ENCODE peak calls at places on chromosomes 2 and 18, in eight cellular contexts. Y is cardiac fibroblast; T is psoas muscle; O is fibroblast of lung; Q is activated CD8-positive, alpha-beta T cell treated with anti-CD3 and anti-CD28 coated beads for 36 hours; C is HFFc6; A is cardiac muscle cell; N is AG04450. M is an unnamed sample.

GRCh38 chr18:76130845-76131244 is 364.2 kb downstream of the ZNF516 start:
- DNase-seq in O (no peak), A (no peak), T (peak), N (no peak), Y (no peak), C (no peak), Q (no peak), M (no peak)

GRCh38 chr2:215105607-215106354 is 32.6 kb downstream of the ABCA12 start:
- DNase-seq in N (no peak), A (peak), Q (no peak), C (peak), O (peak), T (no peak), Y (peak), M (no peak)

GRCh38 chr18:60485207-60485606 is 112.6 kb upstream of the MC4R start:
- DNase-seq in N (no peak), O (peak), T (no peak), Q (no peak), Y (peak), A (peak), C (no peak), M (no peak)

GRCh38 chr2:19611491-19612332 is 253.3 kb upstream of the OSR1 start:
- DNase-seq in N (peak), A (peak), C (peak), Y (peak), T (no peak), Q (no peak), O (peak), M (no peak)

GRCh38 chr2:240995041-240995960 is 3.1 kb upstream of the SNED1 start:
- DNase-seq in A (no peak), N (no peak), Y (no peak), Q (no peak), C (no peak), T (no peak), O (no peak), M (peak)

GRCh38 chr2:67503066-67503795 is 106.1 kb downstream of the ETAA1 start:
- DNase-seq in N (peak), O (peak), C (peak), Y (peak), Q (no peak), A (peak), T (no peak), M (no peak)

GRCh38 chr18:69622961-69623360 is 222.3 kb downstream of the DOK6 start:
- DNase-seq in Y (no peak), Q (no peak), O (no peak), C (no peak), A (no peak), N (no peak), T (no peak), M (no peak)

GRCh38 chr2:51120754-51121280 is 88.9 kb upstream of the NRXN1 start:
- DNase-seq in Q (no peak), Y (peak), O (no peak), T (no peak), N (no peak), A (no peak), C (no peak), M (no peak)

GRCh38 chr18:55319517-55319905 is 268.5 kb downstream of the TCF4 start:
- DNase-seq in A (peak), N (no peak), T (no peak), Q (no peak), C (peak), Y (peak), O (peak), M (no peak)

GRCh38 chr2:152166633-152167032 is 8.9 kb downstream of the STAM2 start:
- DNase-seq in C (peak), Y (peak), Q (no peak), N (no peak), T (no peak), O (peak), A (peak), M (no peak)

GRCh38 chr2:102005989-102006885 is 14.5 kb downstream of the IL1R2 start:
- DNase-seq in Q (peak), Y (peak), N (no peak), A (peak), C (peak), T (no peak), O (peak), M (peak)

GRCh38 chr2:57890993-57891688 is 155.5 kb upstream of the VRK2 start:
- DNase-seq in Y (peak), Q (no peak), O (no peak), N (no peak), C (peak), T (no peak), A (no peak), M (no peak)

GRCh38 chr2:28909655-28910054 is 15.2 kb downstream of the WDR43 start:
- DNase-seq in O (no peak), T (no peak), Y (no peak), Q (no peak), A (no peak), C (no peak), N (no peak), M (no peak)

GRCh38 chr2:68107475-68107874 is 44.7 kb upstream of the C1D start:
- DNase-seq in N (no peak), T (no peak), Q (no peak), O (no peak), A (no peak), C (no peak), Y (no peak), M (no peak)

GRCh38 chr2:45930396-45930792 is 278.9 kb downstream of the PRKCE start:
- DNase-seq in Y (peak), A (peak), T (no peak), O (no peak), N (peak), C (peak), Q (no peak), M (no peak)

GRCh38 chr2:150609831-150610582 is 122.5 kb upstream of the RND3 start:
- DNase-seq in O (peak), Y (no peak), T (no peak), N (peak), A (no peak), C (peak), Q (no peak), M (no peak)

GRCh38 chr2:46803911-46804670 is 111.5 kb downstream of the MCFD2 start:
- DNase-seq in Y (peak), T (no peak), A (peak), C (peak), O (peak), N (peak), Q (no peak), M (no peak)

DNA sequence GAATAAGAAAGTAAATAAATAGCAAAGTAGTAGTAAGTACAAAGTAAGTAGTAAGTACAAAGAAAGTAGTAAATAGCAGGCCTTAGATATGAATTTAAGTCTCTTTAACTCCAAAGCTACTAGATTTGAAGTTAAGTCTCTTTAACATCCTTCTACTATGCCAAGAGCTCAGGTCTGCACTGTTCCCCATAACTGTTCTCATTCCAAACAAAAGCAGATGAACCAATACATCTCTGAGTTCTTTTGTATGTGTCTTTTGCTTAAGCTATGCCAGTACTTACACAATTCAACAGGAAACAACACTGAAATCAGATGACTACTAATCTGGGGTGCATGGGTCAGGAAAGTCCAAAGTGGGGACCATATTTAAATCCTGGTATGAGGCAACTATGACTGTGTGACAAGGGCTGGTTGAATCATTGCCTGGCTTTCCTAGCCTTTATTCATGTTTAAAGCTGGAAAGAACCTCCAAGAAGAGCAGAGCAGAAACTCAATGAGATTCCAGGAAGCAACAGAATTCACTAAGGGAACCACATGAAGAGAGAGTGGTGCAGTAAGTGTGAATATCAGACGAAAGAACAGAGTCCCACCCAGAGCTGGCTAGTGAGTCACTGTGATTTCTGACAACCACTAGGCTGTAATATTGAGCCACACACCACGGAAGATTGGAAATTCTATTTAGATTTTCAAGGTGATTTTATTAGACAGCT is 51.0 kb upstream of the CYP26B1 start:
- DNase-seq in Y (peak), O (peak), Q (no peak), A (peak), C (peak), N (no peak), T (no peak), M (no peak)
- TF ChIP-seq CTCF in Y (peak), O (peak), Q (no peak), A (peak), C (peak), N (peak), T (no peak), M (no peak)

DNA sequence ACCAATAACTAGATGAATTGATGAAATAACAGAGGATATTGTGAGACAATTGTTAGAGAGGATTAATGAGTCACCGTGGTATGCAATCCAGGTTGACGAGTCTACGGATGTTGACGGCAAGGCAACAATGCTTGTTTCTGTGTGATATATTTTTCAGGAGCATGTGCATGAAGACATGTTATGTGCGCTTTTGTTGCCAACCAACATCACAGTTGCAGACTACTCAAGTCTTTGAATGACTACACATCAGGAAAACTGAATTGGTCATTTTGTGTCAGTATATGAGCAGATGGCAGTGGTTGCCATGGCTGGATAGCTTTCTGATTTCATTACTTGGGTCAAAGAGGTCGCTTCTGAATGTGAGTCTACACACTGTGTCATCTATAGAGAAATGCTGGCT is 96.8 kb upstream of the CRACDL start:
- DNase-seq in N (no peak), Q (no peak), O (no peak), T (no peak), A (no peak), C (no peak), Y (peak), M (no peak)
- TF ChIP-seq CTCF in N (no peak), Q (no peak), O (no peak), T (no peak), A (no peak), C (no peak), Y (no peak), M (no peak)

GRCh38 chr18:8882632-8883408 is 177.5 kb downstream of the MTCL1 start:
- DNase-seq in T (no peak), Y (no peak), N (no peak), C (peak), O (peak), Q (peak), A (no peak), M (no peak)
- TF ChIP-seq CTCF in T (no peak), Y (peak), N (no peak), C (peak), O (no peak), Q (no peak), A (no peak), M (no peak)

GRCh38 chr18:46468431-46469180 is 188.4 kb downstream of the LOXHD1 start:
- DNase-seq in Y (no peak), A (no peak), Q (no peak), O (no peak), T (no peak), C (no peak), N (no peak), M (no peak)

GRCh38 chr18:46466236-46467160 is 190.5 kb downstream of the LOXHD1 start:
- DNase-seq in T (no peak), Q (no peak), N (no peak), A (no peak), Y (no peak), O (no peak), C (no peak), M (no peak)

GRCh38 chr18:46462523-46462922 is 194.5 kb downstream of the LOXHD1 start:
- DNase-seq in O (no peak), A (no peak), Y (no peak), T (no peak), C (no peak), N (no peak), Q (no peak), M (no peak)

GRCh38 chr18:46461993-46462392 is 195.0 kb downstream of the LOXHD1 start:
- DNase-seq in O (no peak), Q (no peak), Y (no peak), C (no peak), N (no peak), T (no peak), A (no peak), M (no peak)

DNA sequence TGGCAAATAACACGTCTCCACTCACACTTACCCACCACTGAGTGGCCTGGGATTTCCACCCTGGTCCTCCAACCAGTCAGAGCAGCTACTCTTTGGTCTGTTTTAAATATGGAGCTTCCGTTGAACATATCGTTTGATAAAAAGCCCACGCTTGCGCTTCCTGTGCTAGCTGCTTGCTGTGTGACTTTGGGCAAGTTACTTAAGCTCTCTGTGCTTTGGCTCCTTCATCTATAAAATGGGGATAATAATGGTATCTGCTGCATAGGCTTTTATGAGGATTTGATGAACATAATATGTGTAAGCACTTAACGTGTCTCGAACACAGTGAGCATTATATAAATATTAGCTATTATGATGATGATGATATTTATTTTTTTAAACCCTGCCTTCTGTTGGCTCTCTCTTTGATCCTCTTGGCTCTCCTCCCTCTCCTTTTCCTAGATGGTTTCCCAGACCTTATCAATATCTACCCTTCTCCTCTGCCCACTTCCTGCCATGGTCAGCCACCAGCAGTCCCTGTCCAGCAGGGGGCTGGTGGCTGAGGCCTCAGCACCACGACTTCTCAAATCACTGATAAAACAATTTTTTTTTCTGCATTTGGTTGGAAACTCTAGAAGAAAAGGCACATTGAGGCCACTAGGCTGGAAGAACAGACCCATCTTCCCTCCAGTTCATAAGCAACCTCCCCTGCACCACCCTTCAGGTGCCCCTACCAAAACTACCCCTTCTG is 191.9 kb downstream of the LOXHD1 start:
- DNase-seq in Y (no peak), A (no peak), O (no peak), T (no peak), C (no peak), N (no peak), Q (no peak), M (no peak)
- TF ChIP-seq CTCF in Y (no peak), A (peak), O (peak), T (peak), C (peak), N (peak), Q (no peak), M (no peak)

DNA sequence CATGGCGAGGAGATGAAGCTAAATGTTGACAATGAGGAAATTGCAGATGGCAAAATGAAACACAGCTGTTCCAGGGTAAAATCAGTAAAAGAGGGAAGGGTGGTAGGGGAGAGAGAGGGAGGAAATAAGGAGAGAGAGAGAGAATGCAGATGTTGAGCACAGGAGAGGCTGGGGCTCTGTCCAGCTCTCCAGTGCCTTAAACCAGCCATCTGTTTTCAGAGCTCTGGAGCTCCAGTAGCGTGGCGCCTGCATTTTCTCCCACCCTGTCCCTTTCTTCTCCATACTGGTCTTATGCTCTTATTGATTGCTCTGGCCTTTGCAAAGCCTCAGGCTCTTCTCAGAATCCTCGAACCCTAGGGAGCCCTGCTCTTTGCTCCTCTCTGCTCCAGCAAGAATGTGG is 52.7 kb upstream of the BOD1L2 start:
- DNase-seq in C (no peak), Y (no peak), N (no peak), T (no peak), A (no peak), O (no peak), Q (no peak), M (no peak)
- TF ChIP-seq CTCF in C (no peak), Y (no peak), N (no peak), T (no peak), A (no peak), O (no peak), Q (no peak), M (no peak)

GRCh38 chr2:6917071-6917760 is at the start of gene RNF144A:
- DNase-seq in T (peak), O (peak), C (no peak), N (no peak), A (peak), Q (peak), Y (peak), M (no peak)
- TF ChIP-seq CTCF in T (peak), O (no peak), C (no peak), N (peak), A (peak), Q (peak), Y (no peak), M (peak)

DNA sequence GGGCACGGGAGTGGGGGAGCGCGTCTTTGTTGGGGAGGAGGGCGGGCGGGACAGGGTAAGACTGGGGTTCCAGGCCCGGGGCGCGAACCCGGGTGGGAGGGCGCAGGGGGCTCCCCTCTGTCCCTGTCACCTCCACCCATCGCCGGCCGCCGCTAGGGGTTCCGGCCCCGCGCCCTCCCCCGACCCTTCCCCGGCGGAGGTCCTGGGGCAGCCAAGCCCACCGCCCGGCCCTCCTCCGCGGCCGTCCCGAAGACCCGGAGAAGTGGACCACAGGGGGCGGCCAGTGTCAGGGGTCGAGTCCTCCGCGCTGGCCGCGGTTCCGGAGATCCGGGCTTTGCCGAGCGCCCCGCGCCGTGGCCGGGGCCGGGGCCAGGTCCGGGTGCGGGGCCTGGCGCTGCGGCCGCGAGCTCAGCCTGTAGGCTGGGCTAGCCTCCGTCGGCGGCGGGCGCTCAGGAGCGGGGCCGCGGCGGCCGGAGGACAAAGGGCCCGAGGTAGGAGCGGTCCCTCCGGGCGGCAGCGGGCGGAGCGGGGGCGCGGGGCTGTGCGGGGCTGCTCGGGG is 16.6 kb upstream of the E2F6 start:
- DNase-seq in T (peak), A (no peak), C (no peak), N (no peak), Y (no peak), O (no peak), Q (no peak), M (no peak)
- TF ChIP-seq CTCF in T (no peak), A (no peak), C (no peak), N (no peak), Y (no peak), O (no peak), Q (no peak), M (no peak)

DNA sequence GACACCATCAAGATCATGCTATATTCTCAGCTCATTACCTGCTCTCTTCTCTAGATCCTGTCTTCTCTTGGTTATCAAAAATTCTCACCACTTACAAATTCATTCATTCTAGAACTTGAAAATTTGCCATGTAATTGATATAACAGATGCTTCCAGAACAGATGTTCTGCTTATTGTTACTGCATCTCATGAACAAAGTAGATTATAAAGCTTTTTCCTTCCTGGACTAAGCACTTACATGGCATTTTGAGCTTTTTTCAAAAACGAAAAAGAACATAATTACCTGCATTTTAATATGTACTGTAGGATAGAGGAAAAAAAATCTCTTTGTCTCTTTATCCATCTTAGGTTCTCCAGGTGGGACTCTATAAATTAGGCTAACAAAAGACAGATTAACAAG is 79.6 kb upstream of the CREB1 start:
- DNase-seq in A (no peak), Q (no peak), T (no peak), O (no peak), N (no peak), C (no peak), Y (no peak), M (no peak)
- TF ChIP-seq CTCF in A (no peak), Q (no peak), T (no peak), O (no peak), N (no peak), C (no peak), Y (no peak), M (no peak)

GRCh38 chr2:99159594-99159993 is 4.8 kb downstream of the LIPT1 start:
- DNase-seq in A (no peak), T (no peak), N (no peak), Q (no peak), C (no peak), Y (no peak), O (no peak), M (no peak)

GRCh38 chr2:99154643-99155536 is at the start of the genes LIPT1 and TSGA10:
- DNase-seq in O (peak), Q (peak), Y (peak), N (peak), A (peak), C (peak), T (peak), M (peak)

GRCh38 chr2:99156901-99157300 is 2.1 kb downstream of the LIPT1 start:
- DNase-seq in Y (no peak), C (no peak), Q (no peak), T (no peak), A (no peak), O (no peak), N (no peak), M (no peak)

GRCh38 chr2:99153921-99154604 is 679 bp downstream of the TSGA10 start:
- DNase-seq in O (no peak), A (peak), Q (no peak), C (no peak), Y (peak), N (no peak), T (no peak), M (no peak)

GRCh38 chr2:99158599-99158998 is 3.8 kb downstream of the LIPT1 start:
- DNase-seq in O (no peak), C (no peak), Q (no peak), A (no peak), N (no peak), T (no peak), Y (no peak), M (no peak)
- TF ChIP-seq CTCF in O (no peak), C (peak), Q (peak), A (no peak), N (no peak), T (no peak), Y (no peak), M (no peak)